ENCODE peak calls at places on chromosomes 1 and 21, in seven cellular contexts. I, X, C, H, L, R and S are unnamed samples.

GRCh38 chr1:3638027-3638426 is 11.9 kb downstream of the WRAP73 start:
- DNase-seq in R (no peak), L (no peak), I (no peak), X (no peak), H (no peak), C (no peak), S (no peak)

GRCh38 chr21:25733859-25734653 is 648 bp downstream of the ATP5PF start:
- DNase-seq in I (no peak), H (no peak), X (no peak), L (no peak), C (peak), R (no peak), S (no peak)

GRCh38 chr1:54220004-54220811 is 20.2 kb downstream of the MRPL37 start:
- DNase-seq in X (no peak), H (no peak), C (no peak), R (no peak), I (no peak), L (no peak), S (no peak)

GRCh38 chr1:64378826-64379225 is 91.1 kb upstream of the CACHD1 start:
- DNase-seq in C (no peak), L (no peak), X (no peak), R (no peak), H (no peak), I (no peak), S (no peak)

GRCh38 chr1:13782634-13782995 is 82.6 kb downstream of the PRDM2 start:
- DNase-seq in L (no peak), C (no peak), R (no peak), I (no peak), X (no peak), H (no peak), S (no peak)

GRCh38 chr1:27951396-27951795 is 8.4 kb upstream of the XKR8 start:
- DNase-seq in L (no peak), R (no peak), C (no peak), X (no peak), I (no peak), H (no peak), S (no peak)

GRCh38 chr1:151897861-151898468 is 11.3 kb downstream of the THEM4 start:
- DNase-seq in H (no peak), R (no peak), I (no peak), X (no peak), C (no peak), L (no peak), S (no peak)

GRCh38 chr1:201405484-201405831 is 6.3 kb upstream of the LAD1 start:
- DNase-seq in R (no peak), L (peak), H (peak), C (no peak), X (no peak), I (no peak), S (peak)

GRCh38 chr1:164557270-164557669 is 1.7 kb upstream of the PBX1 start:
- DNase-seq in X (no peak), C (peak), H (no peak), I (no peak), R (no peak), L (peak), S (no peak)

GRCh38 chr1:236904874-236905741 is 99.1 kb downstream of the MT1HL1 start:
- DNase-seq in L (no peak), H (no peak), C (peak), I (no peak), R (no peak), X (no peak), S (no peak)